ENCODE peak calls at places on chromosome 11, in four cellular contexts. O is Kasumi-1; Y is HFFc6; P is activated T-cell treated with anti-CD3 and anti-CD28 coated beads, Interleukin-2, amount 50 U/mL, for 48 hours. E is an unnamed sample.

GRCh38 chr11:130465259-130465658 is 16.8 kb downstream of the ADAMTS15 start:
- DNase-seq in Y (no peak), P (no peak), O (no peak), E (no peak)

GRCh38 chr11:42021919-42022318 is 562.5 kb upstream of the LRRC4C start:
- DNase-seq in P (no peak), O (no peak), Y (no peak), E (no peak)

GRCh38 chr11:20275987-20276660 is 87.4 kb upstream of the HTATIP2 start:
- DNase-seq in O (no peak), P (no peak), Y (no peak), E (no peak)

GRCh38 chr11:133366088-133366487 is 166.2 kb downstream of the OPCML start:
- DNase-seq in Y (no peak), P (no peak), O (no peak), E (no peak)

GRCh38 chr11:85896871-85897270 is 41.7 kb downstream of the CCDC83 start:
- DNase-seq in O (no peak), Y (no peak), P (no peak), E (no peak)

GRCh38 chr11:117606211-117606610 is 190.8 kb downstream of the DSCAML1 start:
- DNase-seq in P (peak; percentile 19), Y (no peak), O (no peak), E (no peak)

GRCh38 chr11:111427471-111427912 is 48.4 kb upstream of the POU2AF1 start:
- DNase-seq in O (no peak), P (no peak), Y (no peak), E (no peak)

GRCh38 chr11:69201764-69202370 is 46.1 kb downstream of the SMIM38 start:
- DNase-seq in Y (no peak), P (no peak), O (no peak), E (no peak)